ENCODE peak calls at places on chromosomes 7 and 10, in four cellular contexts. F is endodermal cell, S is GM13977, H is Calu3. O is an unnamed sample.

GRCh38 chr7:54839538-54840213 is 80.7 kb upstream of the SEC61G start:
- DNase-seq in F (peak), S (no peak), H (peak), O (peak)

GRCh38 chr7:64509583-64509982 is 53.3 kb downstream of the ZNF680 start:
- DNase-seq in F (no peak), S (no peak), H (no peak), O (no peak)

GRCh38 chr7:103679156-103680132 is 233.4 kb upstream of the SLC26A5 start:
- DNase-seq in F (no peak), S (no peak), H (no peak), O (no peak)

GRCh38 chr10:34797155-34797554 is 17.9 kb downstream of the PARD3 start:
- DNase-seq in F (no peak), S (no peak), H (no peak), O (no peak)

GRCh38 chr10:89332092-89332633 is 4.4 kb downstream of the IFIT3 start:
- DNase-seq in F (no peak), S (peak), H (no peak), O (no peak)

GRCh38 chr7:150986099-150986512 is 4.7 kb upstream of the NOS3 start:
- DNase-seq in F (peak), S (peak), H (peak), O (peak)

GRCh38 chr10:119413738-119414611 is 128.5 kb downstream of the RGS10 start:
- DNase-seq in F (peak), S (no peak), H (no peak), O (no peak)

GRCh38 chr10:30017576-30017975 is 41.8 kb downstream of the JCAD start:
- DNase-seq in F (no peak), S (no peak), H (no peak), O (no peak)

GRCh38 chr10:68090586-68090985 is 15.5 kb upstream of the HERC4 start:
- DNase-seq in F (no peak), S (no peak), H (no peak), O (no peak)

GRCh38 chr10:28036587-28036986 is 37.7 kb upstream of the ODAD2 start:
- DNase-seq in F (no peak), S (no peak), H (no peak), O (no peak)

GRCh38 chr7:136179829-136180721 is 202.9 kb upstream of the MTPN start:
- DNase-seq in F (no peak), S (no peak), H (no peak), O (no peak)

GRCh38 chr7:136184719-136185118 is 207.6 kb upstream of the MTPN start:
- DNase-seq in F (no peak), S (no peak), H (no peak), O (no peak)

GRCh38 chr7:136179154-136179553 is 202.0 kb upstream of the MTPN start:
- DNase-seq in F (no peak), S (no peak), H (no peak), O (no peak)

GRCh38 chr7:136180984-136181383 is 203.8 kb upstream of the MTPN start:
- DNase-seq in F (no peak), S (no peak), H (no peak), O (no peak)

DNA sequence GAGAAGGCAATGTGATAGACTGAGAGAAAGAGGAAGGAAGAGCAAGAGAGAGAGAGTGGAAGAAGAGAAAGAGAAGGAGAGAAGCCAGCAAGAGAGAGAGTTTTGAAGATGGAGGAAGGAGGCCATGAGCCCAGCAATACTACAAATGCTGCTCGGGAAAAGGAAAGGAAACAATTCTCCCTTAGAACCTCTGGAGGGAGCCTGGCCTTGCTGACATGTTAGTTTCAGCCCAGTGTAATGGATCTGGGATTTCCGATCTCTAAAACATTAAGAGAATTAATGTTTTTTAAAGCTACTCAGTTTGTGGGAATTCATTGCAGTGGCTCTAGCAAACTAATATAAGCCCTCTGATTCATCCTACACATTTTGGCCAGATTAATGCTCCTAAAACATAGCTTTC is 206.8 kb upstream of the MTPN start:
- DNase-seq in F (no peak), S (no peak), H (no peak), O (peak)
- TF ChIP-seq CTCF in F (peak), S (no peak), H (no peak), O (no peak)

GRCh38 chr10:123143162-123143824 is 4.6 kb upstream of the HMX2 start:
- DNase-seq in F (peak), S (peak), H (no peak), O (no peak)

GRCh38 chr10:123143825-123144168 is 4.1 kb upstream of the HMX2 start:
- DNase-seq in F (no peak), S (no peak), H (no peak), O (no peak)

GRCh38 chr10:123146013-123146891 is 1.7 kb upstream of the HMX2 start:
- DNase-seq in F (peak), S (peak), H (no peak), O (no peak)

GRCh38 chr10:123145542-123146012 is 2.4 kb upstream of the HMX2 start:
- DNase-seq in F (peak), S (no peak), H (no peak), O (no peak)

GRCh38 chr10:123144697-123145541 is 3.0 kb upstream of the HMX2 start:
- DNase-seq in F (peak), S (peak), H (no peak), O (no peak)
- TF ChIP-seq CTCF in F (peak), S (peak), H (no peak), O (no peak)

DNA sequence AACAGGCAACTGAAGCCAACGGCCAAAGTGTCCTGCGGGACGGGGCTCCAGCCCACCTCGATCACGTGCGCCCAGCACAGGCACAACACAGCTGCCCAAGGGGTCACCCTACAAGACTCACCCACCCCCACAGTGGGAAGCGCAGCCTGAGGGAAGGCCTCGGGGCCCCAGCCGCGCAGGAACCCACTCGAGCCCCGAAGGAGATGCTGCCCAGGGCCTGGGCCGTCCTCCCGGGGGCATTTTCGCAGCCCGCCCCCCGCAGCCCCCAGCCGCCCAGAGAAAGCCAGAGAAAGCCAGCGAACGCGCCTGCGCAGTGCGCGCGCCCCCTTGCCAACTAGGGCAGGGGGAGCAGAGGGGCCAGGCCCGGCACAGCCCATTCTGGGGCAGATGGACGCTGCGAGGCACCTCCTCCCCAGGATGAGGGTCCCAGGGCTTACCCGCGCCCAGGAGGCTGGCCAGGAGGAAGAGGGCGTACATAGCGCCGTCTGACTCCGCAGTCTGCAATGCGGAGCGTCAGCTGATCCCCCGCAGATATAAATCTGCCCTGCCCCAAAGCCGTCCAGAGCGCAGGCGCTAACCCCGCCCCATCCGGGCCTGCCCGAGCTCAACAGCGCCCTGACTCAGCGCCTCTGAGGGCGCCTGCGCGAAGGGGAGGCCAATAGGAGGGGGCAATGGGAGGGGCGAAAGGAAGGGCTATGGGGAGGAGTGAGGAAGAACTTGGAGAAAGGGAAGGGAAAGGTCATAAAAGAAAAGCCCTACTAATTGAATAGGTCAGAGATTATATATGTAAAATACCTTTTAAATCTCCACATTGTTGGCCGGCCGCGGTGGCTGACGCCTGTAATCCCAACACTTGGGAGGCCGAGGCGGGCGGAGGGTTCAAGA is at the start of gene PSAP:
- DNase-seq in F (peak), S (peak), H (peak), O (peak)
- TF ChIP-seq CTCF in F (no peak), S (peak), H (no peak), O (no peak)

DNA sequence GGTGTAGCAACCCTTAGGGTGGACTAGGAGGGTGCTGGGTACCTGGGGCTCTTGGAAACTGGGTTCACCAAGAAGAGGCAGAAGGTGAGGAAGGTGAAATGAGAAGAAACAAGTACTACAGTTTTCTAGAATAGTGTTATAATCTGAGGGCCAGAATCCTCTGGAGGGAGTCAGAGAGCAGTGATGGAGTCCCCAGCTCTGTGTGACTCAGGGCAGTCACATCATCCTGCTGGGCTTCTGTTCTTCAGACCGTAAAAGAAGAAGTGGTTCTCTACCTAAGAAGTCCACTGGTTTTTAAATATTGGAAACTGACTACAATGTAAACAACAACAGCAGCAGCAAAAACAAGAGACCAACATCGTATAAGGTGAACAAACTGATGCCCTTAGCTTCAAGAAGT is 197.3 kb downstream of the PRPF18 start:
- DNase-seq in F (peak), S (peak), H (peak), O (peak)
- TF ChIP-seq CTCF in F (peak), S (peak), H (no peak), O (no peak)

GRCh38 chr10:91090761-91091529 is 129.5 kb upstream of the PCGF5 start:
- DNase-seq in F (no peak), S (peak), H (no peak), O (no peak)
- TF ChIP-seq CTCF in F (peak), S (peak), H (no peak), O (no peak)

DNA sequence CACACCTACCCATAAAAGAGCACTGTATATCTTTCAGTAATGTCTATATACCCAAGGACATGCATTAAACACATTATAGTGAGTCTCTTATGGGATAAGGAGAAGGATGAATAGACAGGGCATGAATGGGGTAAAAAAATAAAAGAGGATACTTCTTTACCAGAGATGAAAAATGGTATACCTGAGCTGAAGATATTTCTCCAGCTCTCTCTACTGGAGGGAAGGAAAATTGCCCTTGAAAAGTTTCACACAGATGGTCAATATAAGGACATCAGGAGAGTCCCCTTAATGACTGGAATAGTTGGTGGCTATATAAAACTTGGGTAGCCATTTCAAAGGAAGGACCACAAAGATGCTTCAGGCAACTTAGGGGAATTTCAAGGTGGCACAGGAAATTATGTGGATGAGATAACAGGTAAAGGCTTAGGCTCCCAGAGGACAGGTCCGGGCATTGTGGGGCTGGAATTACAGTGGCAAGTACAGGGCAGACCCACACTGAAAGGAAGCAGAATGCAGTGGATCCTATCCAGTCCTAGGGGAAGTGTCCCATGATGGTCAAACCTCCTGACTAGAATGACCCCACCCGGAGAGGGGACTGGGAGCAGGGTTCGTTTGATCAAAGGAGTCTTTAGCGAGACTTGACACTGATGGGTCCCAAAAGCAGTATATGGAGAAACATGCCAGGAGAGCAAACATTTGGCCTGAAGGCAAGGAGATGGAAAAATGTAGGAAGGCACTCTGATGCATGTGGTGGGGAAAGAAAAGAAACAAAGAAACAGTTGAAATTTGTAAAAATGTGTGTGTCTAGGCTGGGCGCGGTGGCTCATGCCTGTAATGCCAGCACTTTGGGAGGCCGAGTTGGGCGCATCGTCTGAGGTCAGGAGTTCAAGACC is 35.6 kb downstream of the PLAU start:
- DNase-seq in F (no peak), S (no peak), H (no peak), O (no peak)
- TF ChIP-seq CTCF in F (no peak), S (no peak), H (no peak), O (no peak)

GRCh38 chr7:121398246-121398645 is 2.1 kb upstream of the FAM3C start:
- DNase-seq in F (no peak), S (no peak), H (peak), O (no peak)
- TF ChIP-seq CTCF in F (peak), S (no peak), H (peak), O (no peak)

GRCh38 chr10:125369382-125370326 is 209.3 kb upstream of the CTBP2 start:
- DNase-seq in F (no peak), S (no peak), H (no peak), O (no peak)

GRCh38 chr10:125375210-125375609 is 214.8 kb upstream of the CTBP2 start:
- DNase-seq in F (no peak), S (no peak), H (peak), O (no peak)

GRCh38 chr10:125373546-125373945 is 213.2 kb upstream of the CTBP2 start:
- DNase-seq in F (no peak), S (no peak), H (no peak), O (no peak)

DNA sequence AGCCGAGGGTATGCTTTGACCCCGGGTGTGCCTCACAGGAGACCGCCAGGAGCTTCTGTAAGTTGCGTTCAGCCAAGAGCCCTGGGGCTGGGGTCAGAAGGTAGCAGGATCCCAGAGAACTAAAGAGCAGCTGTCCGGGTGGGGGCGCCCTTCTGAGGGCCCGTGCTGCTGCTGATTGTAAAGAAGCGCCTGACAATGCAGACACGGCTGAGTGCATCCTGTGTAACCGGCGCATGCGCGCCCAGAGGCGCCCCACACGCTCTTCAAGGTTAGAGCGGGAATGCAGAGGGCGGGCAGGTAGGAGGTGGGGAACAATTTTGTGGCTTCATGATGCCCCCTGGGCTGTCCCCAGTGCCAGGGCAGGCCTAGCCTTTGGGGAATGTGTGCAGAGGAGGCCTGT is 210.2 kb upstream of the CTBP2 start:
- DNase-seq in F (peak), S (no peak), H (no peak), O (peak)
- TF ChIP-seq CTCF in F (peak), S (no peak), H (no peak), O (no peak)